ENCODE peak calls at places on chromosome 3, in four cellular contexts. B is IMR-90, L is neuronal stem cell, W is mesenchymal stem cell. R is an unnamed sample.
A peak's percentile ranks its signal among the peaks of the same experiment; 100 is the strongest.

GRCh38 chr3:139564290-139564861 is 24.8 kb upstream of the RBP1 start:
- DNase-seq in B (no peak), L (no peak), W (no peak), R (no peak)

GRCh38 chr3:177894021-177894690 is 642.1 kb upstream of the KCNMB2 start:
- DNase-seq in B (no peak), L (no peak), W (no peak), R (no peak)

GRCh38 chr3:60319179-60319858 is 931.9 kb downstream of the FHIT start:
- DNase-seq in B (no peak), L (no peak), W (no peak), R (no peak)

GRCh38 chr3:126557415-126557745 is 1.4 kb downstream of the C3orf22 start:
- DNase-seq in B (no peak), L (no peak), W (no peak), R (no peak)

GRCh38 chr3:126337980-126338651 is 19.1 kb downstream of the KLF15 start:
- DNase-seq in B (no peak), L (no peak), W (no peak), R (no peak)

GRCh38 chr3:57354768-57355167 is 62.3 kb upstream of the ASB14 start:
- DNase-seq in B (no peak), L (no peak), W (no peak), R (no peak)

GRCh38 chr3:58597770-58598310 is 20.6 kb upstream of the FAM107A start:
- DNase-seq in B (no peak), L (no peak), W (no peak), R (no peak)

GRCh38 chr3:11290743-11291680 is 18.8 kb downstream of the ATG7 start:
- DNase-seq in B (peak; percentile 84), L (no peak), W (peak; percentile 85), R (no peak)

GRCh38 chr3:25007974-25008658 is 419.9 kb upstream of the RARB start:
- DNase-seq in B (no peak), L (no peak), W (peak; percentile 35), R (no peak)

GRCh38 chr3:155382396-155383042 is 89.0 kb upstream of the STRIT1 start:
- DNase-seq in B (peak; percentile 42), L (peak; percentile 66), W (peak; percentile 70), R (peak; percentile 72)

GRCh38 chr3:4421121-4421520 is 45.9 kb downstream of the SUMF1 start:
- DNase-seq in B (peak; percentile 83), L (no peak), W (peak; percentile 50), R (no peak)

GRCh38 chr3:113232367-113232766 is 21.0 kb downstream of the BOC start:
- DNase-seq in B (peak; percentile 58), L (no peak), W (no peak), R (no peak)

GRCh38 chr3:132629928-132630327 is 29.7 kb downstream of the ACAD11 start:
- DNase-seq in B (peak; percentile 82), L (no peak), W (peak; percentile 76), R (no peak)

GRCh38 chr3:188627652-188628051 is 473.7 kb downstream of the LPP start:
- DNase-seq in B (peak; percentile 94), L (no peak), W (peak; percentile 79), R (no peak)

GRCh38 chr3:56800373-56801150 is 1.2 kb downstream of the ARHGEF3 start:
- DNase-seq in B (no peak), L (no peak), W (peak; percentile 30), R (no peak)

GRCh38 chr3:99487894-99488293 is 150.5 kb upstream of the COL8A1 start:
- DNase-seq in B (no peak), L (no peak), W (no peak), R (no peak)

GRCh38 chr3:45124379-45124778 is 21.8 kb downstream of the CDCP1 start:
- DNase-seq in B (peak; percentile 94), L (no peak), W (peak; percentile 91), R (no peak)

GRCh38 chr3:11784962-11785361 is 61.7 kb downstream of the TAMM41 start:
- DNase-seq in B (no peak), L (no peak), W (peak; percentile 70), R (no peak)

GRCh38 chr3:9074079-9074478 is 110.8 kb upstream of the RAD18 start:
- DNase-seq in B (peak; percentile 23), L (no peak), W (no peak), R (no peak)

GRCh38 chr3:52358362-52358940 is 42.3 kb downstream of the DNAH1 start:
- DNase-seq in B (no peak), L (no peak), W (no peak), R (no peak)

GRCh38 chr3:18425641-18426403 is 683 bp upstream of the SATB1 start:
- DNase-seq in B (no peak), L (no peak), W (peak; percentile 8), R (no peak)

GRCh38 chr3:48016336-48016973 is at the start of gene MAP4:
- DNase-seq in B (peak; percentile 34), L (no peak), W (no peak), R (peak; percentile 13)

GRCh38 chr3:98034036-98034435 is 1.1 kb downstream of the GABRR3 start:
- DNase-seq in B (no peak), L (no peak), W (no peak), R (no peak)

GRCh38 chr3:32691847-32692246 is 6.9 kb downstream of the CNOT10 start:
- DNase-seq in B (no peak), L (no peak), W (no peak), R (no peak)
- H2BK120ac ChIP-seq in B (no peak overlapping the region), L (no peak overlapping the region), W (no peak overlapping the region), R (no peak overlapping the region)

GRCh38 chr3:160490166-160490565 is 40.6 kb upstream of the TRIM59 start:
- DNase-seq in B (no peak), L (no peak), W (no peak), R (no peak)

GRCh38 chr3:160481856-160482255 is 32.3 kb upstream of the TRIM59 start:
- DNase-seq in B (no peak), L (no peak), W (no peak), R (no peak)

GRCh38 chr3:160482796-160483195 is 33.2 kb upstream of the TRIM59 start:
- DNase-seq in B (no peak), L (no peak), W (no peak), R (no peak)

GRCh38 chr3:160485931-160486330 is 36.3 kb upstream of the TRIM59 start:
- DNase-seq in B (no peak), L (no peak), W (no peak), R (no peak)

DNA sequence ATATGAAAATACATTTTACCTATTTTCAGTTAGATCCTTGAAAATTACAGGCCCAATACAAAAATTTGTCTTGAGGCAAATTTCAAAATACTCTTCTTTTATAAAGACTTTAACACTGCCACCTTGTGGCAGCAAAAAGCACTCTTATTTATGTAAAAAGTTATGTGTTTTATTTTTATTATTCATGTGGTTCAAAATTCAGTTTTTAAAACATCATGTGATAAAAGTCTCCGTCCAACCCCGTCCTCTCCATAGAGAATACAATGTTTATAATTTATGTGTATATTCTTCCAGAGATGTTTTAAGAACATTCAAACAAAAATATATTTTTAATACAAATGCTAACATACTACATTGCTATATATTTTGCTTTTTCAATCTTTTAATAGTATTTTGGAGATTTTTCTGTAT is 36.9 kb upstream of the TRIM59 start:
- DNase-seq in B (peak; percentile 71), L (peak; percentile 9), W (peak; percentile 52), R (no peak)
- H3K4me3 ChIP-seq in B (no peak overlapping the region), L (no peak overlapping the region), W (no peak overlapping the region), R (no peak overlapping the region)

GRCh38 chr3:150666167-150666566 is 37.6 kb downstream of the ERICH6 start:
- DNase-seq in B (no peak), L (no peak), W (no peak), R (no peak)
- H2BK120ac ChIP-seq in B (no peak overlapping the region), L (no peak overlapping the region), W (no peak overlapping the region), R (no peak overlapping the region)

GRCh38 chr3:172577962-172578560 is 54.8 kb upstream of the TNFSF10 start:
- DNase-seq in B (no peak), L (no peak), W (no peak), R (no peak)

GRCh38 chr3:172581757-172582166 is 58.5 kb upstream of the TNFSF10 start:
- DNase-seq in B (no peak), L (no peak), W (no peak), R (no peak)

GRCh38 chr3:172582712-172583111 is 59.5 kb upstream of the TNFSF10 start:
- DNase-seq in B (peak; percentile 83), L (no peak), W (no peak), R (no peak)

GRCh38 chr3:172585954-172586353 is 62.7 kb upstream of the TNFSF10 start:
- DNase-seq in B (no peak), L (no peak), W (no peak), R (no peak)

DNA sequence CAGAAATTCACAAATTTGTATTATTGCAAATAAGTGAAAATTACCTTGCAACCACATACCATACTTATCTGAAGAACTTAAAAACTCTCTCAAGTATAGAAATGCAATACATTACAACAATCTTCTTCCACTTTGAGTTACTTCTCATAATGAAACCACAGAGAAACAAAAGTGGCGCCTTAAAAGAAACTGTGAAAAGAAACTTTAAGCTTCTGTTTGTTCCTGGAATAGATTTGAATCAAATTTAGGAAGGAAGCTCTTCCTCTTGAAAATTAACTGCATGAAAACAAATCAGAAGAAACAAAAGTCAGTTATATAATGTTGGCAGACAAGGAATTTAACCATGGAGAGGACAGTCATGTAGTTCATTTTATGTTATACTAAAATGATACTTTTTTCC is 57.5 kb upstream of the TNFSF10 start:
- DNase-seq in B (no peak), L (no peak), W (no peak), R (no peak)
- H3K4me3 ChIP-seq in B (no peak overlapping the region), L (no peak overlapping the region), W (no peak overlapping the region), R (no peak overlapping the region)

GRCh38 chr3:172782235-172782634 is 31.7 kb downstream of the ECT2 start:
- DNase-seq in B (no peak), L (no peak), W (no peak), R (no peak)
- H2BK120ac ChIP-seq in B (no peak overlapping the region), L (no peak overlapping the region), W (no peak overlapping the region), R (no peak overlapping the region)